ENCODE peak calls at places on chromosomes 12 and 14, in seven cellular contexts. V, F, M, B, A, I and T are unnamed samples.

GRCh38 chr12:29639893-29640495 is 142.5 kb upstream of the OVCH1 start:
- DNase-seq in I (no peak), B (no peak), M (no peak), A (no peak), V (no peak), F (no peak), T (no peak)

GRCh38 chr12:53232641-53233538 is 881 bp upstream of the RARG start:
- DNase-seq in F (no peak), I (peak; percentile 61), B (no peak), A (peak; percentile 63), V (no peak), M (no peak), T (peak; percentile 76)

GRCh38 chr14:80475074-80475473 is 263.8 kb upstream of the DIO2 start:
- DNase-seq in A (no peak), V (no peak), F (no peak), I (no peak), B (no peak), M (peak; percentile 34), T (no peak)

GRCh38 chr14:74836251-74836957 is 39.5 kb downstream of the PROX2 start:
- DNase-seq in M (no peak), F (no peak), I (no peak), B (no peak), A (no peak), V (no peak), T (no peak)

GRCh38 chr12:13084898-13085640 is 18.4 kb downstream of the GSG1 start:
- DNase-seq in V (no peak), F (no peak), B (no peak), I (no peak), M (no peak), A (no peak), T (no peak)

GRCh38 chr14:99971929-99972747 is 93.1 kb upstream of the EVL start:
- DNase-seq in I (no peak), F (no peak), V (no peak), M (no peak), B (peak; percentile 31), A (no peak), T (peak; percentile 67)

GRCh38 chr12:113149361-113150150 is at the start of gene CFAP73:
- DNase-seq in A (peak; percentile 99), M (peak; percentile 49), V (peak; percentile 83), B (peak; percentile 70), I (peak; percentile 59), F (no peak), T (peak; percentile 96)

GRCh38 chr12:47844264-47845020 is 24.7 kb upstream of the HDAC7 start:
- DNase-seq in B (no peak), A (no peak), V (no peak), M (no peak), I (no peak), F (no peak), T (no peak)

GRCh38 chr12:57521475-57522018 is 1.1 kb upstream of the MBD6 start:
- DNase-seq in V (no peak), M (peak; percentile 38), F (peak; percentile 39), A (peak; percentile 42), B (peak; percentile 28), I (peak; percentile 68), T (peak; percentile 72)

GRCh38 chr14:103711516-103712431 is 3.5 kb downstream of the XRCC3 start:
- DNase-seq in A (no peak), I (peak; percentile 48), F (no peak), M (no peak), B (no peak), V (no peak), T (no peak)

GRCh38 chr14:35159742-35160409 is 37.5 kb downstream of the PRORP start:
- DNase-seq in B (no peak), I (no peak), F (no peak), A (peak; percentile 83), M (peak; percentile 79), V (peak; percentile 90), T (no peak)

GRCh38 chr14:98244966-98245569 is 1026.9 kb downstream of the BCL11B start:
- DNase-seq in V (no peak), I (no peak), B (no peak), M (no peak), F (no peak), A (no peak), T (no peak)

GRCh38 chr14:105168496-105168978 is at the start of gene JAG2:
- DNase-seq in B (no peak), V (peak; percentile 12), I (no peak), F (peak; percentile 20), A (peak; percentile 39), M (no peak), T (peak; percentile 74)

GRCh38 chr14:71266994-71267636 is 359.9 kb downstream of the PCNX1 start:
- DNase-seq in B (no peak), F (no peak), I (no peak), M (no peak), V (peak; percentile 41), A (no peak), T (no peak)

GRCh38 chr14:57486767-57487379 is 6.8 kb downstream of the CCDC198 start:
- DNase-seq in M (peak; percentile 17), I (peak; percentile 28), F (no peak), A (peak; percentile 79), B (no peak), V (peak; percentile 25), T (no peak)

GRCh38 chr12:132834181-132834711 is 5.6 kb upstream of the GOLGA3 start:
- DNase-seq in V (no peak), A (no peak), B (no peak), I (no peak), M (no peak), F (no peak), T (no peak)